ENCODE peak calls at places on chromosome 10, in seven cellular contexts. K, T, U, F, B, V and Z are unnamed samples. For H3K9me3, the result is how much of the 10 kb centered on the place peaks cover.

GRCh38 chr10:111479966-111480365 is 403.1 kb downstream of the ADRA2A start:
- DNase-seq in U (no peak), B (no peak), K (no peak), V (no peak), F (no peak), T (no peak), Z (no peak)

GRCh38 chr10:119357389-119358139 is 150.2 kb downstream of the GRK5 start:
- DNase-seq in F (no peak), T (no peak), K (no peak), B (no peak), V (no peak), U (no peak), Z (no peak)

GRCh38 chr10:10209152-10209551 is 808.5 kb upstream of the CELF2 start:
- DNase-seq in B (no peak), T (no peak), K (no peak), V (no peak), F (peak), U (no peak), Z (no peak)

GRCh38 chr10:102682441-102682840 is 31.8 kb downstream of the ARL3 start:
- DNase-seq in K (no peak), T (no peak), U (no peak), B (no peak), F (no peak), V (no peak), Z (no peak)

GRCh38 chr10:77834540-77834939 is 92.0 kb downstream of the DLG5 start:
- DNase-seq in T (no peak), V (no peak), K (no peak), U (no peak), F (no peak), B (no peak), Z (no peak)

GRCh38 chr10:113434315-113434714 is 118.5 kb upstream of the HABP2 start:
- DNase-seq in B (no peak), U (no peak), T (no peak), F (no peak), K (no peak), V (no peak), Z (no peak)

GRCh38 chr10:99524050-99524666 is 8.6 kb upstream of the NKX2-3 start:
- DNase-seq in F (no peak), B (no peak), T (no peak), K (peak), U (no peak), V (no peak), Z (no peak)

GRCh38 chr10:75191821-75192568 is 18.6 kb upstream of the VDAC2 start:
- DNase-seq in T (no peak), V (no peak), F (no peak), U (no peak), K (no peak), B (peak), Z (no peak)

GRCh38 chr10:69202332-69202731 is 17.8 kb upstream of the HKDC1 start:
- DNase-seq in V (peak), K (no peak), U (peak), F (no peak), B (no peak), T (no peak), Z (no peak)

GRCh38 chr10:62723375-62723774 is 81.1 kb upstream of the ADO start:
- DNase-seq in K (no peak), F (no peak), V (no peak), T (no peak), B (no peak), U (no peak), Z (no peak)

GRCh38 chr10:88080213-88080612 is 216.8 kb downstream of the PTEN start:
- DNase-seq in F (peak), U (no peak), K (no peak), T (no peak), B (no peak), V (no peak), Z (no peak)

GRCh38 chr10:1280436-1281401 is 224.5 kb downstream of the WDR37 start:
- DNase-seq in T (no peak), V (no peak), U (no peak), F (no peak), K (peak), B (no peak), Z (no peak)

GRCh38 chr10:86231796-86232560 is 134.6 kb downstream of the GRID1 start:
- DNase-seq in V (no peak), U (no peak), B (no peak), F (no peak), K (no peak), T (no peak), Z (no peak)

GRCh38 chr10:122147731-122148130 is 123.4 kb upstream of the BTBD16 start:
- DNase-seq in T (no peak), B (no peak), F (no peak), U (no peak), K (no peak), V (no peak), Z (no peak)

GRCh38 chr10:54009672-54010071 is 791.4 kb downstream of the PCDH15 start:
- DNase-seq in K (no peak), U (no peak), V (no peak), F (no peak), B (no peak), T (no peak), Z (no peak)

GRCh38 chr10:47061776-47062175 is 150.5 kb downstream of the PTPN20 start:
- DNase-seq in F (no peak), T (no peak), K (peak), B (no peak), V (no peak), U (no peak), Z (no peak)

GRCh38 chr10:5546891-5547683 is 22.3 kb downstream of the CALML3 start:
- DNase-seq in U (no peak), T (no peak), F (no peak), V (no peak), B (peak), K (peak), Z (no peak)

GRCh38 chr10:116671274-116671926 is 50.6 kb downstream of the PNLIPRP2 start:
- DNase-seq in U (no peak), F (no peak), B (no peak), K (no peak), V (no peak), T (no peak), Z (no peak)

GRCh38 chr10:52637592-52637991 is 135.0 kb downstream of the MBL2 start:
- DNase-seq in T (no peak), K (no peak), F (no peak), B (no peak), U (no peak), V (no peak), Z (no peak)

GRCh38 chr10:74753295-74754211 is 72.8 kb upstream of the KAT6B start:
- DNase-seq in T (no peak), F (no peak), B (no peak), U (no peak), K (peak), V (no peak), Z (no peak)

GRCh38 chr10:52814506-52814905 is 41.9 kb upstream of the MBL2 start:
- DNase-seq in U (no peak), F (peak), B (no peak), T (no peak), K (no peak), V (no peak), Z (no peak)

GRCh38 chr10:71085689-71086438 is 126.5 kb upstream of the UNC5B start:
- DNase-seq in F (no peak), K (peak), U (no peak), V (no peak), B (no peak), T (no peak), Z (no peak)

GRCh38 chr10:71075759-71076472 is 136.5 kb upstream of the UNC5B start:
- DNase-seq in K (peak), B (no peak), F (no peak), T (no peak), V (no peak), U (no peak), Z (no peak)

GRCh38 chr10:113020425-113020753 is 70.3 kb downstream of the TCF7L2 start:
- DNase-seq in B (no peak), K (no peak), U (no peak), V (no peak), F (no peak), T (no peak), Z (no peak)

GRCh38 chr10:31101123-31101522 is 69.5 kb upstream of the ZNF438 start:
- DNase-seq in B (no peak), V (no peak), T (no peak), K (no peak), F (no peak), U (no peak), Z (no peak)

GRCh38 chr10:78821052-78821451 is 247.7 kb upstream of the ZMIZ1 start:
- DNase-seq in T (no peak), U (no peak), V (no peak), F (no peak), B (no peak), K (no peak), Z (no peak)

GRCh38 chr10:16116404-16117304 is 256.3 kb upstream of the MINDY3 start:
- DNase-seq in T (no peak), U (no peak), V (no peak), B (no peak), K (peak), F (peak), Z (no peak)

GRCh38 chr10:101226888-101227736 is 2.2 kb downstream of the LBX1 start:
- DNase-seq in F (no peak), K (peak), V (no peak), T (no peak), U (no peak), B (no peak), Z (no peak)

GRCh38 chr10:101225846-101226361 is 3.4 kb downstream of the LBX1 start:
- DNase-seq in U (no peak), T (no peak), B (no peak), F (no peak), V (no peak), K (peak), Z (no peak)

GRCh38 chr10:101224910-101225823 is 4.1 kb downstream of the LBX1 start:
- DNase-seq in T (no peak), F (no peak), U (no peak), K (peak), B (no peak), V (no peak), Z (no peak)

GRCh38 chr10:101227765-101228681 is 1.2 kb downstream of the LBX1 start:
- DNase-seq in B (peak), V (no peak), U (no peak), F (no peak), T (no peak), K (peak), Z (no peak)

GRCh38 chr10:101226506-101226887 is 2.8 kb downstream of the LBX1 start:
- DNase-seq in K (no peak), B (no peak), U (no peak), T (no peak), V (no peak), F (no peak), Z (no peak)
- H3K4me3 ChIP-seq in K (no peak), B (peak), U (peak), T (peak), V (peak), F (no peak), Z (peak)

GRCh38 chr10:130901311-130902165 is 410.0 kb downstream of the TCERG1L start:
- DNase-seq in K (peak), T (no peak), B (no peak), U (no peak), F (no peak), V (no peak), Z (no peak)
- H3K9me3 ChIP-seq in K (under half), T (under half), B (under half), U (under half), F (under half), V (under half), Z (under half)

GRCh38 chr10:44380829-44381600 is 3.9 kb downstream of the CXCL12 start:
- DNase-seq in U (no peak), K (peak), B (no peak), T (no peak), F (no peak), V (no peak), Z (no peak)

GRCh38 chr10:44382981-44383748 is 1.7 kb downstream of the CXCL12 start:
- DNase-seq in B (no peak), U (no peak), V (no peak), T (no peak), F (no peak), K (peak), Z (no peak)

GRCh38 chr10:44379907-44380306 is 5.0 kb downstream of the CXCL12 start:
- DNase-seq in U (no peak), V (no peak), B (no peak), K (peak), F (no peak), T (no peak), Z (no peak)

GRCh38 chr10:44383749-44384600 is 922 bp downstream of the CXCL12 start:
- DNase-seq in T (no peak), F (no peak), K (peak), B (peak), U (no peak), V (no peak), Z (no peak)

GRCh38 chr10:44382131-44382858 is 2.6 kb downstream of the CXCL12 start:
- DNase-seq in B (peak), T (no peak), V (no peak), K (peak), F (no peak), U (no peak), Z (no peak)
- H3K4me3 ChIP-seq in B (peak), T (no peak), V (no peak), K (no peak), F (no peak), U (no peak), Z (no peak)

DNA sequence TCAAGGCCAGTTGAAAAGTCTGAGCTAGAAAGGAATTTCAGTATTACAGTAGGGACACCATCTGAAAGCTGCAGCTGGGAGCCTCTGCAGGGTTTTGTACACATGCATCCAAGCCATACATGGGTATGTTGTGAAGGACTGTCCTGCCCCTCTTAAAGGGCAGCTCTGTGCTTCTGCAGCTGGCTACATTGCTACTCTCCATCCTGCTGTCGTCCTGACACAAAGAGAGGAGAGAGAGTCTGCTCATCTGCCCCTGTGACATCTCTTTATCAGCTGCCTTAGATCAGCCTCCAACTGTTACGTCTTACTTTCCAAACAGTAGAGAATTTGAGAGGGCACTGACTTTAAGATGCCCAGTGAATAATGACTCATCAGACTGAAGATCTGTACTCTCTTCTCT is 602.7 kb downstream of the SORCS3 start:
- DNase-seq in K (no peak), V (no peak), B (no peak), U (no peak), F (no peak), T (no peak), Z (no peak)
- H3K9me3 ChIP-seq in K (under half), V (under half), B (under half), U (under half), F (under half), T (under half), Z (under half)

GRCh38 chr10:97969538-97969937 is 60.9 kb downstream of the CRTAC1 start:
- DNase-seq in F (no peak), T (no peak), K (no peak), V (no peak), B (no peak), U (no peak), Z (no peak)

GRCh38 chr10:97974108-97974507 is 56.3 kb downstream of the CRTAC1 start:
- DNase-seq in F (no peak), T (no peak), K (peak), U (no peak), B (no peak), V (no peak), Z (no peak)

GRCh38 chr10:97975598-97975997 is 54.8 kb downstream of the CRTAC1 start:
- DNase-seq in F (no peak), V (no peak), U (no peak), K (peak), T (no peak), B (no peak), Z (no peak)

GRCh38 chr10:97977673-97978072 is 52.7 kb downstream of the CRTAC1 start:
- DNase-seq in T (no peak), V (no peak), F (no peak), K (no peak), B (no peak), U (no peak), Z (no peak)

DNA sequence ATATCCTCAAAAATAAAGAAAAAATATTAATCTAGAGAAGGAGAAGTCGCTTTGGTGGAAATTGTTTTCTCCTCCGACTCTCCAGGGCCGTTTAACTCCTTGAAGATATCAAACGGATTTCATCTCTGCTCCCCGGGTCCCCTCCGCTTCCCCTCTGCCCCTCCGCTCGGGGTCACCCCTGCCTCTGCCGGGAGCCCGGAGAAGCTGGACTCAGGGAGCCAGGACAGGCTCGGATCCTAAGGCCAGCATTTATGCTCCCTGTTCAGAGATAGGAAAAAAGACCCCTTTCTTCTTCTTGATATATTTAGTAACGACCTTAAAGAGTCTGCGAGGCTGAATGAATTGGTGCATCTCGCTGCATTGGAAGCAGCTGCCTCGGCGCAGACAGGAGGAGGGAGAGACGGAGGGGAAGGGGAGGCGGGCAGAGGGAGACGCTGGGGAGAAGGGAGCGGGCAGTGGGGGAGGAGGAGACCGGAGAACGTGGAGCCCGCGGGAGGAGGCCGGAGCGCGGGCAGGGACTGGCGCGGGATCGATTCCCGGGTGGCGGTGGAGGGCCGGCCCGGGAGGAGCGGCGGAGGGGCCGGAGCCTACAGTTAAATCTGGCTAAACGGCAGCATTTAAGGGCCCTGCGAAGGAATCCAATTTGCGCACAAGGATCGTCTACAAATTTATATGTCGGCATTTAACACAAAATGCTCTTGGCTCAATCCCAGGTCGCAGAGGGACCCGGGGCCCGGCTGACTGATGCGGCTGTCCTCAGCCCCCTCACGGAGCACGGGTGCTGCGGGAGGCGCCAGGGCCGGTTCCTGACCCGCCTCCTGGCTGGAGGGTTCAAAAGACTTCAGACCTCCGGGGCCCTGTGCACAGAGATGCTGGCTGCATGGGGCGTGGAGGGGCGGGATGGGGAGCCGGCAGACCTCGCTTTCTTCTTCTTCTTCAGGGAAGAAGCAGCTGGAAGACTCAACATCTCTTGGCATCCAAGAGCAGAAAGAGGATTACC is 55.6 kb downstream of the CRTAC1 start:
- DNase-seq in F (no peak), K (peak), T (no peak), U (no peak), V (no peak), B (no peak), Z (no peak)
- H3K4me3 ChIP-seq in F (no peak), K (peak), T (no peak), U (no peak), V (no peak), B (no peak), Z (no peak)